ENCODE peak calls at places on chromosome 18, in seven cellular contexts. S is WTC11, J is GM12878, C is K562, A is A549, Z is HCT116, B is H1. D is an unnamed sample.

GRCh38 chr18:55635439-55635838 is 47.4 kb upstream of the TCF4 start:
- DNase-seq in S (no peak), J (no peak), C (no peak), A (no peak), Z (no peak), B (no peak), D (no peak)

GRCh38 chr18:51185075-51185474 is 12.4 kb downstream of the MEX3C start:
- DNase-seq in S (no peak), J (no peak), C (no peak), A (no peak), Z (no peak), B (no peak), D (no peak)

GRCh38 chr18:44325903-44326650 is 354.6 kb upstream of the SETBP1 start:
- DNase-seq in S (peak), J (no peak), C (peak), A (peak), Z (no peak), B (peak), D (peak)

GRCh38 chr18:67266591-67267237 is 249.8 kb downstream of the DSEL start:
- DNase-seq in S (no peak), J (no peak), C (no peak), A (peak), Z (no peak), B (no peak), D (no peak)

GRCh38 chr18:13266208-13267100 is 47.9 kb downstream of the LDLRAD4 start:
- DNase-seq in S (no peak), J (no peak), C (no peak), A (no peak), Z (no peak), B (no peak), D (no peak)

GRCh38 chr18:48820483-48821250 is 130.1 kb downstream of the SMAD7 start:
- DNase-seq in S (peak), J (peak), C (no peak), A (no peak), Z (no peak), B (peak), D (peak)

GRCh38 chr18:21599585-21600525 is 649 bp downstream of the ESCO1 start:
- DNase-seq in S (peak), J (no peak), C (peak), A (no peak), Z (no peak), B (peak), D (peak)

GRCh38 chr18:32049393-32050161 is 31.0 kb downstream of the RNF125 start:
- DNase-seq in S (no peak), J (no peak), C (no peak), A (peak), Z (no peak), B (no peak), D (peak)

GRCh38 chr18:1760901-1761300 is 810.4 kb downstream of the METTL4 start:
- DNase-seq in S (no peak), J (no peak), C (no peak), A (no peak), Z (no peak), B (no peak), D (no peak)

GRCh38 chr18:12863687-12864086 is 20.4 kb downstream of the PTPN2 start:
- DNase-seq in S (no peak), J (no peak), C (no peak), A (no peak), Z (no peak), B (no peak), D (no peak)

GRCh38 chr18:1018211-1018651 is 113.6 kb downstream of the ADCYAP1 start:
- DNase-seq in S (no peak), J (no peak), C (no peak), A (no peak), Z (no peak), B (no peak), D (no peak)

DNA sequence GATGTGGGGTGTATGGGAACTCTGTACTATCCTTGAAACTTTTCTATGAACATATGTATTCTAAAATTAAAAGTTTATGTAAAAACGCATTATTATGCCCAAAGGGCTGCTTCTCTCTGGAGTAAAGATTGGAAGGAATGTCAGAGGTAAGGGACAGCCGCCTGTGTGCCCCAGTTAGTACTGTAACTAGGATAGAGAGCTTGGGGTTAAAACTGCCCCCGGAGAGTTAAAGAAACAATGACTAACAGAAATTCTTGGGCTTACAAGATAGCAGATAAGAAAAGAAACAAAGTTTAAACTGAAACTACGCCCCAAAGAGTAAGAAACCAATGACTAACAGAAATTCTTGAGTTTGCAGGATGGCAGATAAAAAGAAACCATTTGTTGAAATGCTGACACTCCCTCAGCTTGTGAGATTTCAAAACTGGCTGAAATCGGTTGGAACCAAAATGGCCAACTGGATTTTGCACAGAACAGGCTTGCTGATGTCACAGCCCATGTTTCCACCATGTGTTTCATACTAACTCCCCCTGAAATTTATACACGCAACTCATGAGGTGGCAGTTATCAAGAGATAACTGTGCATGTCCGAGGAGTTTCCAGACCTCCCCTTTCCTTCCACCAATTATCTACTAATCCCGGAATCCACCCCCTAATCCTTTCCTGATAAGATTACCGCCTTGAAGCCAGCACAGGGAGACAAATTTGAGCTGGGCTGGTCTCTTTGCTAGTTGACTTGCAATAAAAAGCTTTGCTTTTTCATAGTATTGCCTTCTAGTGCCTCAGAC is 8.7 kb upstream of the TXNDC2 start:
- DNase-seq in S (no peak), J (no peak), C (peak), A (peak), Z (peak), B (no peak), D (peak)
- TF ChIP-seq MAX in S (no peak), J (no peak), C (peak), A (peak), Z (peak), B (no peak), D (peak)

GRCh38 chr18:23133860-23134779 is 1.2 kb upstream of the CABLES1 start:
- DNase-seq in S (peak), J (peak), C (peak), A (peak), Z (peak), B (peak), D (peak)

GRCh38 chr18:23134780-23135678 is at the start of gene CABLES1:
- DNase-seq in S (peak), J (no peak), C (peak), A (peak), Z (no peak), B (peak), D (peak)

GRCh38 chr18:23135679-23136325 is 517 bp downstream of the CABLES1 start:
- DNase-seq in S (peak), J (no peak), C (no peak), A (no peak), Z (no peak), B (no peak), D (peak)

GRCh38 chr18:23129355-23130002 is 5.8 kb upstream of the CABLES1 start:
- DNase-seq in S (no peak), J (no peak), C (no peak), A (no peak), Z (no peak), B (no peak), D (no peak)

DNA sequence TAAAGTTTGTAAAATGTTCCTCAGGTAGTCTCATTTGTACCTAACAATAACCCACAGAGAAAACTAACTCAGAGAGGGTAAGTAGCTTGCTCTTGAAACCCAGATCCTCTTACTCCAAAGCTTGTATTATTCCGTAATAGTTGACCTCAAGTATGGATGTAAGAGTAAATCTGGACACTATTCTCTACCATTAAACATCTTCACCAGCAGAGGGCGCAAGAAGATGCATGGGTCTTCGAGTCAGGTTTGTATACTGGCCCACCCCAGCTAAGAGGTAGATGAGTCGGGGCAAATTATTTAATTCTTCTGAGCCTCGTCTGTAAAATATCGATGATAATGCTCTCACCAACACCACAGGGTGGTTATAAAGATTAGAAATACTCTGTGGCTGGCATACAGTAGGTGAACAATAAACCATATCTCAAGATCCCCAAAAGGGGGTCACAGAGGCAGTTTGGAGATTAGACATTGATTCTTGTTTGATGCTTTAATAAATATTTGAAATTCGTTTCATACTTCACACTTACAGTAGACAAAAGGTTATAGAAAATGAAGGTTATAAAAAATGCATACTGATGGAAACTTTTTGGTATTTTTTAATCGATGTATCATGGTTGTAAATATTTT is 3.5 kb upstream of the CABLES1 start:
- DNase-seq in S (peak), J (peak), C (peak), A (peak), Z (peak), B (no peak), D (peak)
- TF ChIP-seq MAX in S (no peak), J (no peak), C (no peak), A (no peak), Z (no peak), B (no peak), D (no peak)

GRCh38 chr18:61531182-61531581 is 198.0 kb downstream of the CDH20 start:
- DNase-seq in S (no peak), J (no peak), C (no peak), A (no peak), Z (no peak), B (no peak), D (no peak)
- TF ChIP-seq MAX in S (no peak), J (no peak), C (no peak), A (no peak), Z (no peak), B (no peak), D (no peak)

DNA sequence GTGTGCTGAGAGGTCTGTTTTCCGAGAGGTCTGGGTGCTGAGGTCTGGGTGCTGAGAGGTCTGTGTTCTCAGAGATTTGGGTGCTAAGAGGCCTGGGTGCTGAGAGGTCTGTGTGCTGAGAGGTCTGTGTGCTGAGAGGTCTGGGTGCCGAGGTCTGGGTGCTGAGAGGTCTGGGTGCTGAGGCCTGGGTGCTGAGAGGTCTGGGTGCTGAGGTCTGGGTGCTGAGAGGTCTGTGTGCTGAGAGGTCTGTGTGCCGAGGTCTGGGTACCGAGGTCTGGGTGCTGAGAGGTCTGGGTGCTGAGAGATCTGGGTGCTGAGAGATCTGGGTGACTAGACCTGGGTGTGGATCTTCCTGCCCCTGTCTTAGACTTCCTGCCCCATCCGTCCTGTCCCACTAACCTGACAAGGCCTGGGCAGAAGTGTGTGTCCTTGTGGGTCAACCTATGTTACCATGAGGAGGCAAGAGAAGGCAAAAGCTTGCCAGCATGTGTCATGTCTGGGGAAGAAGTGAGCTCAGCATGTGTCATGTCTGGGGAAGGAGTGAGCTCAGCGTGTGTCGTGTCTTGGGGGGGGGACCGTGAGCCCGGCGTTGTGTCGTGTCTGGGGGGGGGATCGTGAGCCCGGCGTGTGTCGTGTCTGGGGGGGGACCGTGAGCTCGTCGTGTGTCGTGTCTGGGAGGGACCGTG is 69.3 kb downstream of the KCNG2 start:
- DNase-seq in S (no peak), J (no peak), C (no peak), A (peak), Z (no peak), B (no peak), D (no peak)
- TF ChIP-seq MAX in S (no peak), J (no peak), C (no peak), A (no peak), Z (no peak), B (no peak), D (no peak)

GRCh38 chr18:6396843-6397242 is 17.9 kb downstream of the L3MBTL4 start:
- DNase-seq in S (no peak), J (no peak), C (no peak), A (no peak), Z (no peak), B (no peak), D (no peak)
- TF ChIP-seq MAX in S (no peak), J (no peak), C (no peak), A (no peak), Z (no peak), B (no peak), D (no peak)

DNA sequence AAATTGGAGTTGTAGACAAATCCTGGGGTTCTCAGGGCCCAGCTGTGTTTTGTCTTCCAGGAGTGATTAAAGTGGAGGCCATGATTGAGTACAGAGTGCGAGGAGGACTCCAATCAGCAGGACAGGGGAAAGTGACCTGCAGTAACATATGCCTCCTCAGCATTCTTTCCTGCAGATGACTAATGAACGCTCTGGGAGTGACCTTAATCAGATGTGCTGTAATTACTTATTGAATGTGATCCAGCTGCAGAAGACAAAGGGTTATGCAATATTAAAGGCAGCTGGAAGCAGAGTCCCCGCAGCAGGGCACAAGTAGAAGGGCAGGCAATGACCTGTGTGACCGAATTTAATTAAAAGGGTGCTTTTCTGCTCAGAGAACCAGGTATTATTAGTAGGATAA is 141.0 kb downstream of the CCBE1 start:
- DNase-seq in S (no peak), J (no peak), C (no peak), A (no peak), Z (no peak), B (no peak), D (no peak)
- TF ChIP-seq MAX in S (no peak), J (no peak), C (no peak), A (no peak), Z (no peak), B (no peak), D (no peak)

GRCh38 chr18:24810561-24810960 is 350.1 kb downstream of the HRH4 start:
- DNase-seq in S (no peak), J (no peak), C (no peak), A (no peak), Z (no peak), B (no peak), D (no peak)

GRCh38 chr18:24801011-24801410 is 340.6 kb downstream of the HRH4 start:
- DNase-seq in S (no peak), J (no peak), C (no peak), A (no peak), Z (no peak), B (no peak), D (no peak)

GRCh38 chr18:24802439-24802838 is 342.0 kb downstream of the HRH4 start:
- DNase-seq in S (no peak), J (no peak), C (no peak), A (no peak), Z (no peak), B (no peak), D (no peak)

GRCh38 chr18:24809173-24809955 is 348.9 kb downstream of the HRH4 start:
- DNase-seq in S (no peak), J (no peak), C (no peak), A (no peak), Z (no peak), B (no peak), D (no peak)

GRCh38 chr18:24805156-24805555 is 344.7 kb downstream of the HRH4 start:
- DNase-seq in S (no peak), J (no peak), C (no peak), A (no peak), Z (no peak), B (no peak), D (no peak)
- TF ChIP-seq MAX in S (no peak), J (no peak), C (no peak), A (no peak), Z (no peak), B (no peak), D (no peak)

GRCh38 chr18:73683618-73684238 is 463.9 kb downstream of the FBXO15 start:
- DNase-seq in S (no peak), J (no peak), C (no peak), A (no peak), Z (no peak), B (no peak), D (no peak)
- TF ChIP-seq MAX in S (no peak), J (no peak), C (no peak), A (no peak), Z (no peak), B (no peak), D (no peak)